ENCODE peak calls at places on chromosomes 13 and 19, in eight cellular contexts. L is NCI-H510A; O is amniotic stem cell; E is activated CD4-positive, alpha-beta T cell treated with anti-CD3 and anti-CD28 coated beads, Interleukin-2, amount 50 U/mL, for 48 hours; F is ACHN; P is activated T-helper 1 cell treated with Interleukin-2 at 50 U/mL for 16 hours; J is stimulated activated CD8-positive, alpha-beta memory T cell treated with anti-CD3 and anti-CD28 coated beads, Interleukin-7, amount 100 ng/mL, for 1 hour; S is SW480. M is an unnamed sample.

GRCh38 chr19:41376241-41376997 is at the start of gene TMEM91:
- DNase-seq in L (no peak), O (no peak), P (no peak), J (no peak), E (no peak), S (no peak), F (no peak), M (no peak)

GRCh38 chr19:39810424-39810823 is 23.5 kb downstream of the DYRK1B start:
- DNase-seq in E (no peak), P (no peak), O (no peak), J (no peak), L (no peak), F (no peak), S (no peak), M (no peak)

GRCh38 chr13:52806029-52806428 is 42.4 kb downstream of the PCDH8 start:
- DNase-seq in P (no peak), F (no peak), O (no peak), J (no peak), E (no peak), L (no peak), S (no peak), M (no peak)

GRCh38 chr13:113845723-113846638 is 17.9 kb downstream of the GAS6 start:
- DNase-seq in S (no peak), O (no peak), P (no peak), J (no peak), E (peak), L (no peak), F (no peak), M (no peak)

GRCh38 chr13:111626371-111627305 is 306.2 kb downstream of the TEX29 start:
- DNase-seq in S (no peak), E (no peak), O (no peak), P (no peak), J (no peak), F (no peak), L (no peak), M (no peak)

GRCh38 chr13:21330126-21330861 is 128.8 kb downstream of the ZDHHC20 start:
- DNase-seq in O (no peak), P (no peak), E (no peak), L (no peak), J (no peak), S (no peak), F (no peak), M (no peak)

GRCh38 chr13:74040200-74040599 is 94.0 kb downstream of the KLF12 start:
- DNase-seq in O (no peak), F (peak), E (peak), P (no peak), J (no peak), S (peak), L (no peak), M (no peak)

GRCh38 chr19:16001481-16002312 is 52.9 kb downstream of the OR10H4 start:
- DNase-seq in P (no peak), S (no peak), L (no peak), E (peak), J (no peak), O (no peak), F (no peak), M (no peak)

GRCh38 chr13:109789262-109789661 is 2.9 kb upstream of the IRS2 start:
- DNase-seq in L (no peak), P (no peak), F (no peak), S (no peak), E (no peak), O (no peak), J (no peak), M (no peak)

GRCh38 chr19:8116437-8117293 is 32.7 kb downstream of the FBN3 start:
- DNase-seq in O (no peak), S (no peak), F (no peak), J (no peak), P (no peak), L (no peak), E (no peak), M (no peak)